ENCODE peak calls at places on chromosomes 6 and 20, in eight cellular contexts. J, R, T, E, A, L, M and I are unnamed samples.

GRCh38 chr20:2143594-2143993 is 42.0 kb downstream of the STK35 start:
- DNase-seq in E (no peak), M (no peak), R (no peak), A (no peak), L (no peak), J (no peak), T (no peak), I (no peak)

GRCh38 chr20:63290677-63291472 is 2.1 kb upstream of the COL20A1 start:
- DNase-seq in R (peak), J (peak), M (no peak), E (no peak), L (peak), T (peak), A (no peak), I (peak)

GRCh38 chr6:111263837-111264236 is 176.5 kb downstream of the SLC16A10 start:
- DNase-seq in T (no peak), J (no peak), E (no peak), M (no peak), R (no peak), L (no peak), A (no peak), I (no peak)

GRCh38 chr6:105484238-105485161 is 81.6 kb upstream of the PREP start:
- DNase-seq in R (peak), J (no peak), E (peak), L (no peak), M (no peak), A (no peak), T (peak), I (no peak)

GRCh38 chr6:132820629-132821381 is 6.4 kb downstream of the RPS12 start:
- DNase-seq in R (no peak), M (no peak), L (no peak), A (no peak), T (no peak), J (no peak), E (no peak), I (no peak)

GRCh38 chr20:41245086-41245707 is 72.3 kb downstream of the ZHX3 start:
- DNase-seq in J (no peak), T (no peak), E (peak), A (no peak), M (no peak), L (no peak), R (peak), I (peak)

GRCh38 chr6:27279513-27280063 is 32.1 kb downstream of the PRSS16 start:
- DNase-seq in A (no peak), M (no peak), R (no peak), T (no peak), E (no peak), L (no peak), J (no peak), I (no peak)

GRCh38 chr6:90346729-90347128 is 50.1 kb upstream of the BACH2 start:
- DNase-seq in L (no peak), A (no peak), T (no peak), J (no peak), E (no peak), M (no peak), R (no peak), I (no peak)

GRCh38 chr6:157172088-157172768 is 151.1 kb downstream of the TMEM242 start:
- DNase-seq in M (no peak), J (no peak), L (no peak), A (no peak), E (no peak), R (no peak), T (no peak), I (no peak)

GRCh38 chr20:43911066-43911465 is 3.6 kb upstream of the TOX2 start:
- DNase-seq in M (no peak), T (no peak), L (no peak), A (no peak), R (no peak), E (no peak), J (no peak), I (no peak)

GRCh38 chr6:98824163-98824906 is 10.0 kb upstream of the POU3F2 start:
- DNase-seq in E (no peak), R (no peak), L (no peak), J (no peak), T (no peak), M (no peak), A (no peak), I (no peak)

GRCh38 chr20:10578607-10579006 is 95.2 kb downstream of the JAG1 start:
- DNase-seq in E (no peak), T (no peak), M (no peak), A (no peak), R (no peak), L (no peak), J (no peak), I (no peak)

GRCh38 chr6:44268095-44268628 is 2.1 kb upstream of the TMEM151B start:
- DNase-seq in L (peak), T (peak), J (peak), R (peak), E (peak), A (no peak), M (no peak), I (peak)

GRCh38 chr6:16781348-16782169 is 20.3 kb upstream of the ATXN1 start:
- DNase-seq in L (no peak), E (no peak), R (no peak), M (no peak), J (no peak), T (no peak), A (no peak), I (no peak)

GRCh38 chr6:98212468-98212867 is 621.9 kb upstream of the POU3F2 start:
- DNase-seq in E (no peak), A (no peak), J (no peak), T (no peak), L (no peak), R (no peak), M (no peak), I (no peak)

GRCh38 chr6:130143709-130144108 is 79.0 kb downstream of the SAMD3 start:
- DNase-seq in E (no peak), T (no peak), A (no peak), J (no peak), M (no peak), L (no peak), R (no peak), I (no peak)

GRCh38 chr6:3260296-3260695 is 1.5 kb downstream of the PSMG4 start:
- DNase-seq in M (no peak), E (no peak), J (no peak), L (no peak), A (no peak), T (no peak), R (no peak), I (no peak)